ENCODE peak calls at places on chromosome 13, in five cellular contexts. O is mesendoderm, E is mesenchymal stem cell, H is IMR-90, G is H9. T is an unnamed sample.

GRCh38 chr13:94558721-94559120 is 37.2 kb downstream of the TGDS start:
- DNase-seq in O (peak; percentile 19), E (no peak), H (no peak), G (no peak), T (no peak)

GRCh38 chr13:67229438-67230242 is 496 bp downstream of the PCDH9 start:
- DNase-seq in O (peak; percentile 25), E (no peak), H (peak; percentile 10), G (no peak), T (peak; percentile 17)

GRCh38 chr13:24038846-24039330 is 121.6 kb upstream of the SPATA13 start:
- DNase-seq in O (no peak), E (peak; percentile 80), H (peak; percentile 74), G (no peak), T (peak; percentile 75)

GRCh38 chr13:28459911-28460310 is 35.0 kb downstream of the FLT1 start:
- DNase-seq in O (peak; percentile 37), E (no peak), H (no peak), G (no peak), T (no peak)

GRCh38 chr13:109821038-109821545 is 34.7 kb upstream of the IRS2 start:
- DNase-seq in O (no peak), E (no peak), H (no peak), G (no peak), T (no peak)

GRCh38 chr13:39036212-39036611 is 1.7 kb downstream of the PROSER1 start:
- DNase-seq in O (peak; percentile 48), E (peak; percentile 33), H (peak; percentile 4), G (no peak), T (peak; percentile 41)

GRCh38 chr13:49985129-49985528 is 11.7 kb upstream of the TRIM13 start:
- DNase-seq in O (no peak), E (no peak), H (no peak), G (no peak), T (no peak)

GRCh38 chr13:41028051-41028450 is 8.9 kb upstream of the ELF1 start:
- DNase-seq in O (no peak), E (no peak), H (peak; percentile 45), G (no peak), T (peak; percentile 79)

GRCh38 chr13:35469781-35470380 is 6.6 kb downstream of the MAB21L1 start:
- DNase-seq in O (no peak), E (no peak), H (no peak), G (no peak), T (no peak)

GRCh38 chr13:20193142-20193923 is 595 bp upstream of the GJB2 start:
- DNase-seq in O (no peak), E (no peak), H (no peak), G (no peak), T (no peak)

GRCh38 chr13:80551650-80552497 is 210.9 kb upstream of the SPRY2 start:
- DNase-seq in O (no peak), E (no peak), H (no peak), G (no peak), T (no peak)

GRCh38 chr13:103277959-103278673 is 211.9 kb upstream of the SLC10A2 start:
- DNase-seq in O (no peak), E (no peak), H (no peak), G (no peak), T (no peak)

GRCh38 chr13:42039457-42039945 is 8.9 kb upstream of the DGKH start:
- DNase-seq in O (no peak), E (no peak), H (no peak), G (no peak), T (no peak)

GRCh38 chr13:102003848-102004570 is 397.8 kb downstream of the FGF14 start:
- DNase-seq in O (no peak), E (no peak), H (no peak), G (no peak), T (peak; percentile 27)

GRCh38 chr13:107413005-107413404 is 802.3 kb downstream of the LIG4 start:
- DNase-seq in O (no peak), E (no peak), H (no peak), G (no peak), T (no peak)

GRCh38 chr13:112056284-112056727 is 10.6 kb upstream of the SOX1 start:
- DNase-seq in O (no peak), E (no peak), H (no peak), G (peak; percentile 78), T (no peak)

GRCh38 chr13:112056739-112057433 is 10.1 kb upstream of the SOX1 start:
- DNase-seq in O (no peak), E (no peak), H (no peak), G (peak; percentile 48), T (no peak)

GRCh38 chr13:112054616-112055015 is 12.3 kb upstream of the SOX1 start:
- DNase-seq in O (no peak), E (no peak), H (no peak), G (no peak), T (no peak)

GRCh38 chr13:112055032-112055416 is 11.9 kb upstream of the SOX1 start:
- DNase-seq in O (no peak), E (no peak), H (no peak), G (no peak), T (no peak)

DNA sequence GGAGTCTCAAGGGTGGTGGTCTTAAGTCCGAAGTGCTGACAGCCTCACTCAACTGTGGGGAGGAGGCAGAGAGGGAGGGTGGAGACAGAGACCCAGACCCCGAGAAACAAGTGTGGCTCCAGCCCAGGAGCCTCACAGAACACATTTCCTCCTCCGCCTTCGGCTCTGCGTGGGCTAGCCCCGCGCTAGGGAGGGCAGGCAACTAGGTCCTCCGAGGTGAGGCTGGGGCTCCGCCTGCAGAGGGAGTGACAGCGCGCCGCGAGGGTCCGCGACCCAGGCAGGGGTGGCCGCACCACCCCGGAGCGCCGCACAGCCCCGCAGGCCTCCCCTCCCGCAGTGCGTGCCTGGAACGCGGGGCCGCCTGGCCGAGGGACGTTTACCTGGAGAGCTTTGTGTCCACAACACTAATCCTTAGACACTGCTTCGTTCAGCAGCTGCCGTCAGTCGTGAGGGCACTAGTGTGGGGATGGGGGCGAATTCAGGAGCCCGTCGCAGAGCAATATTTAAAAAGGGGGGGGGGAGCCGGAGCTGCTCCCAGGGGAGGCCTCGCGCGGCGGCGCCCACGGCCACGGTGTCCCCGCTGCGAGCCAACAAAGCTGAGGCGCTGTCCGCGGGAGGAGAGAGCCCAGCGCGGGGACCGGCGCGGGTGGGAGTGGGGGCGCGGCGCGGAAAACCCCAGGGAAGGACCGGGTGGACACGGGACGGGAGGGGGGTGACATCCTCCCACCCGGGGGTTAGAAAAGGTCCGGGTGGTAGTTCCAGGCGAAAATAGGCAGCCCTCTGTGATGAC is 11.3 kb upstream of the SOX1 start:
- DNase-seq in O (no peak), E (no peak), H (no peak), G (peak; percentile 44), T (no peak)
- H4K8ac ChIP-seq in O (no peak overlapping the region), E (no peak overlapping the region), H (no peak overlapping the region), G (no peak overlapping the region), T (no peak overlapping the region)

GRCh38 chr13:30865131-30866009 is 40.7 kb upstream of the MEDAG start:
- DNase-seq in O (peak; percentile 94), E (peak; percentile 97), H (peak; percentile 96), G (peak; percentile 83), T (peak; percentile 82)
- H3K4ac ChIP-seq in O (no peak overlapping the region), E (peak overlapping the region; percentile 88), H (peak overlapping the region; percentile 99), G (no peak overlapping the region), T (peak overlapping the region; percentile 11)

GRCh38 chr13:22960827-22961226 is 220.0 kb upstream of the SGCG start:
- DNase-seq in O (no peak), E (no peak), H (no peak), G (no peak), T (no peak)
- H4K8ac ChIP-seq in O (no peak overlapping the region), E (no peak overlapping the region), H (no peak overlapping the region), G (no peak overlapping the region), T (no peak overlapping the region)

GRCh38 chr13:63516124-63516523 is 2100.5 kb upstream of the PCDH20 start:
- DNase-seq in O (no peak), E (no peak), H (peak; percentile 52), G (no peak), T (no peak)

GRCh38 chr13:63517376-63517775 is 2101.7 kb upstream of the PCDH20 start:
- DNase-seq in O (no peak), E (no peak), H (peak; percentile 82), G (no peak), T (no peak)

GRCh38 chr13:63512095-63512494 is 2096.4 kb upstream of the PCDH20 start:
- DNase-seq in O (no peak), E (no peak), H (no peak), G (no peak), T (no peak)
- H3K4ac ChIP-seq in O (no peak overlapping the region), E (no peak overlapping the region), H (no peak overlapping the region), G (no peak overlapping the region), T (no peak overlapping the region)

GRCh38 chr13:46796515-46797467 is at the start of gene ESD:
- DNase-seq in O (peak; percentile 97), E (peak; percentile 89), H (peak; percentile 87), G (peak; percentile 93), T (peak; percentile 81)
- H4K8ac ChIP-seq in O (peak within 1 kb of the TSS; percentile 17), E (peak within 1 kb of the TSS; percentile 98), H (peak within 1 kb of the TSS; percentile 91), G (peak within 1 kb of the TSS; percentile 86), T (peak within 1 kb of the TSS; percentile 96)

GRCh38 chr13:98676239-98676638 is 76.2 kb downstream of the SLC15A1 start:
- DNase-seq in O (no peak), E (no peak), H (no peak), G (no peak), T (no peak)
- H3K4ac ChIP-seq in O (no peak overlapping the region), E (no peak overlapping the region), H (no peak overlapping the region), G (no peak overlapping the region), T (no peak overlapping the region)